ENCODE peak calls at places on chromosomes 12 and 14, in seven cellular contexts. E is HFFc6, T is mammary epithelial cell, U is astrocyte of the cerebellum, R is OCI-LY7, S is GM10248, Y is cardiac muscle cell. K is an unnamed sample.

GRCh38 chr12:83665755-83666154 is 979.0 kb downstream of the TMTC2 start:
- DNase-seq in Y (no peak), U (no peak), E (no peak), T (no peak), S (no peak), R (no peak), K (no peak)

GRCh38 chr12:116321913-116322312 is 44.4 kb upstream of the MED13L start:
- DNase-seq in U (no peak), S (no peak), R (no peak), Y (no peak), T (no peak), E (no peak), K (no peak)

GRCh38 chr12:10285919-10286318 is 21.8 kb upstream of the KLRD1 start:
- DNase-seq in U (no peak), T (no peak), S (no peak), Y (no peak), E (no peak), R (peak), K (no peak)

GRCh38 chr12:117842630-117843029 is 126.2 kb downstream of the KSR2 start:
- DNase-seq in T (no peak), Y (no peak), R (no peak), U (no peak), E (no peak), S (no peak), K (no peak)

GRCh38 chr14:96735509-96735908 is 61.7 kb upstream of the VRK1 start:
- DNase-seq in R (no peak), Y (no peak), S (no peak), E (no peak), T (no peak), U (no peak), K (no peak)

GRCh38 chr12:14216405-14217294 is 148.8 kb upstream of the ATF7IP start:
- DNase-seq in R (no peak), U (no peak), E (no peak), Y (peak), T (peak), S (no peak), K (no peak)

GRCh38 chr12:42854208-42854607 is 264.7 kb upstream of the PRICKLE1 start:
- DNase-seq in S (no peak), E (no peak), U (peak), R (no peak), T (no peak), Y (peak), K (no peak)

GRCh38 chr12:103824290-103824689 is 16.7 kb downstream of the NT5DC3 start:
- DNase-seq in U (no peak), Y (no peak), E (no peak), T (no peak), R (no peak), S (no peak), K (no peak)

GRCh38 chr14:88310021-88310420 is 13.0 kb downstream of the KCNK10 start:
- DNase-seq in Y (no peak), S (no peak), T (no peak), R (no peak), U (no peak), E (no peak), K (no peak)

GRCh38 chr12:104360157-104360556 is 56.6 kb downstream of the EID3 start:
- DNase-seq in Y (no peak), T (no peak), R (no peak), U (no peak), E (peak), S (no peak), K (no peak)

GRCh38 chr14:34052658-34053014 is 101.8 kb upstream of the EGLN3 start:
- DNase-seq in R (no peak), Y (peak), U (peak), S (no peak), E (peak), T (peak), K (peak)

GRCh38 chr14:47332099-47332498 is 343.3 kb downstream of the MDGA2 start:
- DNase-seq in T (no peak), S (no peak), U (no peak), Y (no peak), E (no peak), R (no peak), K (no peak)

GRCh38 chr12:92929957-92930356 is 862 bp upstream of the EEA1 start:
- DNase-seq in R (no peak), U (no peak), T (peak), E (no peak), Y (peak), S (no peak), K (no peak)

GRCh38 chr12:109710747-109711595 is 2.7 kb upstream of the FAM222A start:
- DNase-seq in S (no peak), E (peak), Y (peak), T (peak), R (no peak), U (no peak), K (peak)

GRCh38 chr14:51395361-51395849 is 155.4 kb downstream of the TMX1 start:
- DNase-seq in U (peak), S (no peak), T (peak), Y (peak), R (no peak), E (peak), K (no peak)

GRCh38 chr14:100673085-100673806 is 53.4 kb upstream of the DLK1 start:
- DNase-seq in Y (no peak), R (no peak), T (no peak), E (no peak), U (no peak), S (no peak), K (peak)

GRCh38 chr12:29430699-29431044 is 49.7 kb upstream of the ERGIC2 start:
- DNase-seq in R (no peak), S (no peak), E (no peak), T (no peak), U (no peak), Y (no peak), K (no peak)

GRCh38 chr14:56115471-56115870 is 2.7 kb upstream of the PELI2 start:
- DNase-seq in R (no peak), T (no peak), S (no peak), Y (no peak), U (no peak), E (no peak), K (no peak)

GRCh38 chr12:4268549-4269181 is 4.9 kb upstream of the CCND2 start:
- DNase-seq in Y (no peak), R (no peak), E (no peak), S (no peak), U (no peak), T (no peak), K (no peak)

GRCh38 chr12:112005419-112006395 is 7.3 kb downstream of the TMEM116 start:
- DNase-seq in S (no peak), Y (peak), E (no peak), U (no peak), R (no peak), T (peak), K (peak)

GRCh38 chr12:125001636-125002035 is 8.2 kb downstream of the BRI3BP start:
- DNase-seq in T (no peak), S (no peak), E (no peak), R (peak), U (no peak), Y (no peak), K (no peak)

GRCh38 chr12:120101182-120101581 is 15.4 kb downstream of the RAB35 start:
- DNase-seq in R (no peak), Y (no peak), E (no peak), S (peak), U (no peak), T (no peak), K (no peak)

GRCh38 chr12:103839893-103840292 is 1.1 kb downstream of the NT5DC3 start:
- DNase-seq in R (no peak), Y (no peak), E (no peak), T (no peak), S (no peak), U (no peak), K (no peak)

GRCh38 chr12:62799766-62800406 is 135.1 kb downstream of the PPM1H start:
- DNase-seq in Y (no peak), E (no peak), T (no peak), U (no peak), R (no peak), S (peak), K (peak)

GRCh38 chr12:75721231-75721641 is 209.8 kb upstream of the KRR1 start:
- DNase-seq in T (no peak), E (no peak), U (no peak), R (no peak), Y (peak), S (no peak), K (no peak)

GRCh38 chr14:31229009-31229408 is 21.4 kb upstream of the HECTD1 start:
- DNase-seq in U (no peak), R (no peak), T (no peak), E (no peak), S (peak), Y (no peak), K (no peak)

GRCh38 chr12:85835810-85836715 is at the start of gene RASSF9:
- DNase-seq in E (peak), S (no peak), R (no peak), U (peak), Y (peak), T (peak), K (peak)

GRCh38 chr12:117844114-117844513 is 124.7 kb downstream of the KSR2 start:
- DNase-seq in Y (no peak), E (no peak), T (no peak), S (no peak), U (no peak), R (no peak), K (no peak)

GRCh38 chr14:22460461-22461195 is 128.4 kb downstream of the DAD1 start:
- DNase-seq in T (peak), R (no peak), S (peak), U (no peak), Y (peak), E (no peak), K (no peak)

GRCh38 chr12:6605425-6606330 is 1.5 kb downstream of the CHD4 start:
- DNase-seq in Y (peak), E (peak), S (no peak), U (no peak), R (peak), T (peak), K (peak)

GRCh38 chr14:88804477-88804876 is 11.7 kb upstream of the EML5 start:
- DNase-seq in U (no peak), S (no peak), T (no peak), R (no peak), E (no peak), Y (no peak), K (no peak)

GRCh38 chr14:56119221-56119967 is 1.2 kb downstream of the PELI2 start:
- DNase-seq in R (peak), U (no peak), E (no peak), Y (peak), S (peak), T (no peak), K (peak)

GRCh38 chr12:121110211-121110940 is 22.3 kb upstream of the P2RX7 start:
- DNase-seq in E (peak), Y (peak), T (peak), S (peak), U (peak), R (peak), K (peak)

GRCh38 chr14:71468701-71469100 is 463.5 kb upstream of the RGS6 start:
- DNase-seq in E (no peak), U (no peak), R (no peak), S (no peak), T (no peak), Y (no peak), K (no peak)

GRCh38 chr14:71466251-71466650 is 466.0 kb upstream of the RGS6 start:
- DNase-seq in E (no peak), U (no peak), R (no peak), S (no peak), Y (no peak), T (no peak), K (no peak)

GRCh38 chr14:71466942-71467341 is 465.3 kb upstream of the RGS6 start:
- DNase-seq in R (no peak), E (peak), T (no peak), S (no peak), U (no peak), Y (no peak), K (no peak)

GRCh38 chr14:71465316-71465715 is 466.9 kb upstream of the RGS6 start:
- DNase-seq in S (no peak), Y (peak), U (no peak), T (no peak), R (no peak), E (peak), K (no peak)

GRCh38 chr14:71467419-71467818 is 464.8 kb upstream of the RGS6 start:
- DNase-seq in S (no peak), U (no peak), R (no peak), E (peak), T (no peak), Y (no peak), K (no peak)
- TF ChIP-seq CTCF in S (no peak), U (no peak), R (no peak), E (no peak), T (no peak), Y (no peak), K (no peak)

GRCh38 chr12:26573212-26573909 is 259.6 kb downstream of the ITPR2 start:
- DNase-seq in R (no peak), Y (no peak), E (no peak), T (no peak), S (no peak), U (no peak), K (no peak)
- TF ChIP-seq CTCF in R (no peak), Y (no peak), E (no peak), T (no peak), S (no peak), U (no peak), K (no peak)

DNA sequence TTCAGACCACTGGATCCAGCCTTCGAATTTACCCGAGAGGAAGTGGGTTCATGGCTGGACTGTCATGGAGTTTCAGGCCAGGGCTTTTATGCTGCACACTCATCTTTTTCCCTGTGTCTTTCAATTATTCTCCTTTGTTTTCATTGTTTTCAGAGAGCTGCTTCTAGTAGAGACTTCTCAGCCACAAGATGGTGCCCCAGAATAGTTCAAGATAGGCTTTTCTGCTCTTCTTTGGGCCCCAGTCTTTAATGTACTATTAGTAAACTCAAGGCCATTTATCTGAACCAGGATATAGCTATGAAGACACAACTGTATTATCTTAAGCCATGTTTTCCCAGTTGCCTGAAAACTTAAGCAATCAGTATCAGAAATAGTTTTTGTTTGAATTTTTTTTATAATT is 30.4 kb upstream of the PSMA6 start:
- DNase-seq in T (no peak), E (no peak), S (no peak), Y (peak), R (peak), U (no peak), K (no peak)
- TF ChIP-seq CTCF in T (no peak), E (no peak), S (no peak), Y (no peak), R (peak), U (no peak), K (no peak)

GRCh38 chr12:45668641-45669040 is 60.9 kb upstream of the ARID2 start:
- DNase-seq in E (no peak), R (no peak), S (no peak), T (no peak), U (no peak), Y (no peak), K (no peak)
- TF ChIP-seq CTCF in E (no peak), R (no peak), S (no peak), T (no peak), U (no peak), Y (no peak), K (no peak)

GRCh38 chr14:94636744-94637412 is 24.7 kb downstream of the SERPINA3 start:
- DNase-seq in T (no peak), Y (peak), R (no peak), U (no peak), E (no peak), S (no peak), K (no peak)
- TF ChIP-seq CTCF in T (peak), Y (peak), R (peak), U (peak), E (no peak), S (no peak), K (peak)

DNA sequence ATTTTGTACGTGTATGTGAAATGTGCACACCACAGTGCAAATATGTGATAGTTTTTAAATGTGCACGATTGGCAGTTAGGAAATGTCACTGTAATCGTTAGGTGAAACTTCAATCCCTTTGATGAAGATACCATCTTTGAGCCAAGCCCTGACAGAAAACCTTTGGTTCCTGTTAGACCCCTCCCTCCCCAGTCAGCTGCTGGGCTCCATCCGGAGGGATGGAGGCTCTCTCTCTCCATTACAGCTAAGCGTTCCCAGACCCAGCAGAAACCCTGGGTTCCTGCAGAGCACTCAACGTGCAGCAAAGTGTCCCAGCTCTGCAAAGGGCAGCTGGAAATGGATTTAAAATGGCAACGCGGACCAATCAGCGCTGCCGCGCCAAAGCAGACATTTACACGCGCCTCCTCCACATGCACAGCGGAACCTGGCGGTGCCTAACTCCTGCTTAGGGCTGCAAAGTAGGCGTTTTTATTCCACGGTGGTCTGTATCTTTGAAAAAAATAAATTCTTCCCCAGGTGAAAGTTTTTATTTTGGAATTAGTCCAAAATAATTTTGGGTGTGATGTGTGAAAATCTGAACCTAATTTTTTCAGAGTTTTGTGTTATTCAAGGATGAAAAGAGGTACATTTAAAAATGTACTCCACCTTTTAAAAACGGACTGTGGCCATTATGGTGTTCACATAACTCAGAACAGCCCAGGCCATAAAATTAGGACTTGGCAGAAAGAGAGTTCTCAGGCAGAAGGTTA is 1.4 kb upstream of the HMGA2 start:
- DNase-seq in Y (peak), S (peak), U (peak), R (no peak), T (peak), E (peak), K (peak)
- TF ChIP-seq CTCF in Y (peak), S (no peak), U (no peak), R (no peak), T (no peak), E (no peak), K (no peak)

GRCh38 chr14:75793806-75794205 is 132.8 kb downstream of the TTLL5 start:
- DNase-seq in E (no peak), Y (peak), R (no peak), S (no peak), T (no peak), U (no peak), K (no peak)
- TF ChIP-seq CTCF in E (peak), Y (peak), R (peak), S (no peak), T (no peak), U (no peak), K (no peak)

DNA sequence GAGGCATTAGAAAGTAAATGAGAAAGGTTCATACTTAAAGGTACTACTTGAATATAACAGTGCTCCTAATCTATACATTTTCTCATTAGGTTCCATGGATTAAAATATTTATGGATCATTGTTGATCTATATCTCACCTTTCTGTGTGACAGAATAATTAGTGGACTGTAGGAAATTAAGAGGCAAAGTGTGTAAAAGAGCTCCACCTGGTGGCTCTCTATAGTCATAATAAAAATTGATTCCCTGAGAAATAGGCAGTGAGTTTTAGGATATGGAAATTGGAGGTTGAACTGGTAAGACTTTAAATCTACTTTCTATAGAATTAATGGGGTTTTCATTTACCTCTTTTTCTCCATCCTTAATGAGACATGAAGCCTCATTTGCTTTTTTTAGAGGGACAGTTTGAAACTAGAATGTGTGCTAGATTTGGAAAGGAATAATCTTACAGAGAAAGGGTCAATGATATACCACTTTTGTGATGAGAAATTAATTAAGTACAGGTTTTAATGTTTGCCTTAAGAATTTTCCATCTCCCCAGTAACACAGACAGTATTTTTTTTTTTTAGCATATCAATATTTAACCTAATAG is 11.8 kb upstream of the DERA start:
- DNase-seq in S (no peak), R (peak), Y (no peak), E (no peak), U (no peak), T (no peak), K (no peak)
- TF ChIP-seq CTCF in S (peak), R (peak), Y (peak), E (peak), U (peak), T (peak), K (peak)

GRCh38 chr14:62162998-62163589 is 400.9 kb downstream of the SNAPC1 start:
- DNase-seq in Y (peak), T (peak), R (peak), U (peak), E (peak), S (peak), K (peak)
- TF ChIP-seq CTCF in Y (peak), T (peak), R (peak), U (peak), E (peak), S (peak), K (peak)

GRCh38 chr14:54338696-54339317 is 58.0 kb upstream of the CDKN3 start:
- DNase-seq in R (no peak), U (no peak), T (peak), S (no peak), E (peak), Y (peak), K (peak)
- TF ChIP-seq CTCF in R (peak), U (peak), T (peak), S (peak), E (peak), Y (peak), K (peak)